ENCODE peak calls at places on chromosomes 7 and 10, in four cellular contexts. R, C, P and N are unnamed samples.

GRCh38 chr10:115084434-115084833 is 8.7 kb upstream of the ATRNL1 start:
- DNase-seq in R (no peak), C (no peak), P (no peak), N (no peak)

GRCh38 chr7:91264083-91264923 is at the start of gene FZD1:
- DNase-seq in R (peak), C (peak), P (peak), N (peak)

GRCh38 chr10:119595134-119595714 is 1.5 kb downstream of the TIAL1 start:
- DNase-seq in R (no peak), C (no peak), P (no peak), N (no peak)

GRCh38 chr7:27173412-27174076 is 576 bp downstream of the HOXA10 start:
- DNase-seq in R (peak), C (no peak), P (no peak), N (no peak)

GRCh38 chr10:18886102-18886501 is 162.5 kb upstream of the MALRD1 start:
- DNase-seq in R (no peak), C (no peak), P (no peak), N (no peak)

GRCh38 chr7:134565643-134566136 is 16.8 kb downstream of the AKR1B15 start:
- DNase-seq in R (no peak), C (no peak), P (no peak), N (no peak)

GRCh38 chr10:102152545-102152890 is 329 bp downstream of the NOLC1 start:
- DNase-seq in R (no peak), C (no peak), P (no peak), N (no peak)

GRCh38 chr10:124735491-124736286 is 8.5 kb downstream of the FAM53B start:
- DNase-seq in R (no peak), C (no peak), P (no peak), N (no peak)

GRCh38 chr10:44569193-44570091 is 184.5 kb upstream of the CXCL12 start:
- DNase-seq in R (no peak), C (no peak), P (peak), N (no peak)

GRCh38 chr10:113891476-113891875 is 37.0 kb downstream of the NHLRC2 start:
- DNase-seq in R (no peak), C (no peak), P (no peak), N (no peak)

GRCh38 chr10:127527891-127528290 is 21.2 kb upstream of the NPS start:
- DNase-seq in R (no peak), C (no peak), P (no peak), N (no peak)